ENCODE peak calls at places on chromosome 6, in five cellular contexts. W, V, Q, X and R are unnamed samples.

GRCh38 chr6:137851669-137852068 is 15.4 kb upstream of the TNFAIP3 start:
- DNase-seq in X (no peak), V (no peak), W (no peak), Q (no peak), R (no peak)

GRCh38 chr6:112232845-112233256 is 21.5 kb downstream of the LAMA4 start:
- DNase-seq in W (no peak), Q (no peak), V (no peak), X (no peak), R (peak)

GRCh38 chr6:145688493-145688905 is 46.8 kb downstream of the EPM2A start:
- DNase-seq in X (no peak), Q (no peak), W (no peak), V (no peak), R (peak)

GRCh38 chr6:81751388-81752083 is 945 bp downstream of the TENT5A start:
- DNase-seq in V (peak), Q (no peak), W (peak), X (no peak), R (no peak)

GRCh38 chr6:46325561-46326525 is 155.1 kb upstream of the ENPP5 start:
- DNase-seq in W (peak), V (peak), Q (peak), X (no peak), R (no peak)

GRCh38 chr6:27836783-27837635 is 75.2 kb downstream of the OR2B2 start:
- DNase-seq in X (peak), Q (peak), W (peak), V (peak), R (no peak)

GRCh38 chr6:138007014-138007472 is 100.2 kb downstream of the PERP start:
- DNase-seq in Q (no peak), W (no peak), V (peak), X (peak), R (no peak)

GRCh38 chr6:108592371-108593337 is 31.9 kb downstream of the FOXO3 start:
- DNase-seq in X (peak), V (no peak), Q (peak), W (no peak), R (no peak)

GRCh38 chr6:23446394-23447001 is 679.5 kb upstream of the NRSN1 start:
- DNase-seq in X (peak), W (peak), V (no peak), Q (no peak), R (peak)

GRCh38 chr6:148999921-149000589 is 253.2 kb downstream of the UST start:
- DNase-seq in Q (no peak), V (no peak), X (no peak), W (no peak), R (no peak)

GRCh38 chr6:154757352-154758095 is 24.3 kb downstream of the SCAF8 start:
- DNase-seq in V (no peak), Q (no peak), X (no peak), W (no peak), R (no peak)

GRCh38 chr6:84340422-84340821 is 113.0 kb upstream of the CEP162 start:
- DNase-seq in W (no peak), V (no peak), X (no peak), Q (no peak), R (no peak)

GRCh38 chr6:111810321-111811235 is 62.7 kb downstream of the FYN start:
- DNase-seq in W (no peak), X (no peak), Q (no peak), V (no peak), R (no peak)

GRCh38 chr6:160301341-160301740 is 42.7 kb upstream of the SLC22A2 start:
- DNase-seq in V (no peak), X (no peak), W (no peak), Q (no peak), R (no peak)

GRCh38 chr6:36358235-36358915 is 21.7 kb upstream of the BNIP5 start:
- DNase-seq in W (no peak), X (no peak), V (no peak), Q (no peak), R (no peak)

GRCh38 chr6:133973109-133973971 is 20.3 kb downstream of the TBPL1 start:
- DNase-seq in Q (no peak), W (no peak), V (no peak), X (peak), R (peak)

GRCh38 chr6:75530696-75531095 is 37.1 kb upstream of the FILIP1 start:
- DNase-seq in W (no peak), V (no peak), X (no peak), Q (no peak), R (no peak)

GRCh38 chr6:3478341-3478740 is 21.5 kb upstream of the SLC22A23 start:
- DNase-seq in V (peak), W (no peak), X (no peak), Q (no peak), R (no peak)

GRCh38 chr6:38234141-38234540 is 405.6 kb downstream of the BTBD9 start:
- DNase-seq in X (no peak), W (no peak), Q (no peak), V (peak), R (no peak)

GRCh38 chr6:11317885-11318771 is 85.7 kb upstream of the NEDD9 start:
- DNase-seq in W (no peak), X (no peak), V (peak), Q (peak), R (peak)

GRCh38 chr6:30684386-30685156 is 1.9 kb downstream of the PPP1R18 start:
- DNase-seq in V (no peak), Q (no peak), W (no peak), X (peak), R (no peak)

GRCh38 chr6:165662041-165662491 is 975 bp downstream of the PDE10A start:
- DNase-seq in Q (no peak), V (peak), W (no peak), X (no peak), R (no peak)

GRCh38 chr6:136012948-136013347 is 161.4 kb downstream of the PDE7B start:
- DNase-seq in Q (no peak), W (no peak), X (no peak), V (no peak), R (no peak)

GRCh38 chr6:157460182-157460999 is 79.4 kb downstream of the ZDHHC14 start:
- DNase-seq in W (no peak), V (no peak), X (no peak), Q (no peak), R (no peak)

GRCh38 chr6:157534991-157535353 is 154.0 kb downstream of the ZDHHC14 start:
- DNase-seq in V (peak), Q (no peak), X (no peak), W (no peak), R (no peak)

GRCh38 chr6:12381587-12381986 is 91.4 kb downstream of the EDN1 start:
- DNase-seq in Q (no peak), W (no peak), V (no peak), X (no peak), R (no peak)

GRCh38 chr6:7725412-7725811 is 487 bp upstream of the BMP6 start:
- DNase-seq in Q (no peak), X (no peak), W (no peak), V (no peak), R (no peak)

GRCh38 chr6:139262519-139263300 is 29.1 kb downstream of the TXLNB start:
- DNase-seq in V (no peak), W (no peak), X (peak), Q (no peak), R (no peak)

GRCh38 chr6:100269189-100269588 is 195.5 kb downstream of the SIM1 start:
- DNase-seq in V (no peak), X (no peak), Q (peak), W (no peak), R (peak)

GRCh38 chr6:157521665-157522335 is 140.8 kb downstream of the ZDHHC14 start:
- DNase-seq in V (no peak), W (no peak), Q (no peak), X (no peak), R (no peak)

GRCh38 chr6:119129968-119130484 is 51.6 kb upstream of the FAM184A start:
- DNase-seq in Q (no peak), W (no peak), X (no peak), V (no peak), R (no peak)

GRCh38 chr6:64520050-64520449 is 884.4 kb downstream of the PHF3 start:
- DNase-seq in X (peak), Q (peak), V (no peak), W (no peak), R (peak)

GRCh38 chr6:35491558-35492541 is 5.0 kb downstream of the TEAD3 start:
- DNase-seq in W (no peak), Q (no peak), X (no peak), V (peak), R (no peak)

GRCh38 chr6:134478764-134479399 is 161.0 kb upstream of the SGK1 start:
- DNase-seq in X (no peak), Q (no peak), V (no peak), W (no peak), R (no peak)

GRCh38 chr6:2363211-2363610 is 117.8 kb upstream of the GMDS start:
- DNase-seq in Q (no peak), X (no peak), V (no peak), W (no peak), R (no peak)
- H3K4me3 ChIP-seq in Q (no peak), X (no peak), V (no peak), W (no peak), R (no peak)

DNA sequence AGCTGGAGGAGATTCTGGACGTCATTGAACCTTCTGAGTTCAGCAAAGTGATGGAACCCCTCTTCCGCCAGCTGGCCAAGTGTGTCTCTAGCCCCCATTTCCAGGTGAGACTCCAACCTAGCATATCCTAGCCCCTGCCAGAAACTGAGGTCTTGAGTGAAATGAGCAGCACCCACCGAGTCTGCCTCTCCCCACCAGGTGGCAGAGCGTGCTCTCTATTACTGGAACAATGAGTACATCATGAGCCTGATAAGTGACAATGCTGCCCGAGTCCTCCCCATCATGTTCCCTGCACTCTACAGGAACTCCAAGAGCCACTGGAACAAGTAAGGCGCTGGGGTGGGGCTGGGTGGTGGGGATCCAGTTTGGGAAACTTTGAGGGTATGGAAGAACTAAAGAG is 4.6 kb downstream of the MEA1 start:
- DNase-seq in X (no peak), W (no peak), Q (no peak), V (peak), R (no peak)
- TF ChIP-seq CTCF in X (peak), W (peak), Q (peak), V (peak), R (peak)

GRCh38 chr6:152233547-152234320 is 403.4 kb downstream of the SYNE1 start:
- DNase-seq in W (no peak), Q (no peak), V (no peak), X (no peak), R (no peak)
- H3K4me3 ChIP-seq in W (no peak), Q (no peak), V (no peak), X (no peak), R (no peak)

GRCh38 chr6:16776394-16777017 is 15.2 kb upstream of the ATXN1 start:
- DNase-seq in W (no peak), Q (no peak), V (no peak), X (no peak), R (no peak)
- TF ChIP-seq CTCF in W (no peak), Q (no peak), V (peak), X (no peak), R (peak)

GRCh38 chr6:21033575-21034026 is 499.3 kb downstream of the CDKAL1 start:
- DNase-seq in Q (peak), W (no peak), X (no peak), V (no peak), R (peak)
- H3K4me3 ChIP-seq in Q (no peak), W (no peak), X (no peak), V (no peak), R (no peak)

GRCh38 chr6:4788953-4789584 is 12.9 kb downstream of the CDYL start:
- DNase-seq in Q (no peak), W (no peak), V (peak), X (no peak), R (no peak)
- TF ChIP-seq CTCF in Q (no peak), W (no peak), V (peak), X (no peak), R (no peak)

GRCh38 chr6:71103150-71103549 is 146.3 kb upstream of the B3GAT2 start:
- DNase-seq in X (no peak), W (no peak), Q (no peak), V (no peak), R (no peak)

GRCh38 chr6:71107935-71108420 is 151.1 kb upstream of the B3GAT2 start:
- DNase-seq in Q (peak), X (no peak), V (no peak), W (no peak), R (peak)
- H3K4me3 ChIP-seq in Q (peak), X (no peak), V (no peak), W (peak), R (peak)

DNA sequence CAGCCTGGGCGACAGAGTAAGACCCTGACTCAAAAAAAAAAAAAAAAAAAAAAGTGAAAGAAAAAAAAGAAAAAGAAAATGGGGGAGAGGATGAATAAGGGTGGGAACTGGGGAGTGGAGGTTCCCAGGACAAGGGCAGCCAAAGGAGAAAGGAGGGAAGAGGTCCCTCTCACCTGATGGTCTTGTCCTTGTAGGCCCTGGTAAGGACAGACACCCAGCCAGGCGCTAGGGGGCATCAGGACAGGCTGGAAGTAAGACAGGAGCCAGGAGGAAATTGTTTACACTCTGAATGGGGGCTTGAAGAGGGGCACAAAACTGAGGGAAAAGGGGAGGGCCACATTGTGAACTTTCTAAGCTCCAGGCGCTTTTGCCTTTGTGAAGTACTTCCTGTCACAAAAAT is 2.3 kb upstream of the ALDH5A1 start:
- DNase-seq in V (peak), Q (no peak), X (no peak), W (no peak), R (no peak)
- TF ChIP-seq CTCF in V (peak), Q (peak), X (peak), W (no peak), R (peak)

DNA sequence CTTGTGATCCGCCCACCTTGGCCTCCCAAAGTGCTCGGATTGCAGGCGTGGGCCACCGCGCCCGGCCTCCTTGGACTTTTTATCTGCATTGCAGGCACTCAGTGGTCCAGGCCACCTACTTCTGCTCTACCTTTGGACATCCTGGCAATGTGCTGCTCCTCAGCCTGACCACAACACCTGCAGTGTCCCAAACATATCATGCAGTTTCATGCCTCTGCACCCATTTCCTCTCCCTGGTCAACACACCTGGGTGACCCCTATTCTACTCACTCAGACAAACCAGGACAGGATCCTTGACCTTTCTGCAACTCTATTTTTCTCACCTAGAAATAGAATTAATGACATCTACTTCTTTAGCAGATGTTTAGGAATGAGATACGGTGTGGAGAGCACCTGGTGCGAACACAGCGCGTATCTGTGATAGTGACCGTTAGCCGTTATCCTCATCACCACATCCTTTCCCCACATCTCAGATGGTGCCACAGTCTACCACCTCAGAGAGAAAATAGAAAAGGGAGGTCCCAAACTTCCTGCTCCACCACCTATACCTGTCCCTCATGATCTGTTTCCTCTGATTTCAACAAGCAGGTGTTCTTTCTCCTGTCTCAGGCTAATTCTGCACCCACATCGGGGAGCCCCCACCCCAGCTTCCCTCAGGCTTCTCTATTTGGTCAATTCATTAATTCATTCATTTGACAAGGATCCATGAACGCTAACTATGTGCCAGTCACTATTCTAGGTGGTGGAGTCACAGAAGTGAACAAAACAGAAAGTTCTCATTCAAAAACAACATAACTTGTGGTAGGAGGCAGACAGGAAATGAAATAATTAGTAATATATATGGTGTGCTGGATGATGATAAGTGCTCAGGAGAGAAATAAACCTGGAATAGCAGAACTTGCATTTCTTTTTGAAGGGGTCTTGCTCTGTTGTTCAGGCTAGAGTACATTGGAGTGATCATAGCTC is 4.3 kb upstream of the BTN3A2 start:
- DNase-seq in V (no peak), Q (no peak), X (peak), W (no peak), R (no peak)
- H3K4me3 ChIP-seq in V (no peak), Q (no peak), X (peak), W (no peak), R (no peak)

GRCh38 chr6:32894085-32895005 is 40.4 kb downstream of the PSMB9 start:
- DNase-seq in X (peak), V (peak), Q (peak), W (peak), R (peak)
- TF ChIP-seq CTCF in X (no peak), V (peak), Q (no peak), W (peak), R (no peak)